ENCODE peak calls at places on chromosomes 3 and 15, in six cellular contexts. S is stomach, B is GM23338, J is DND-41, D is esophagus squamous epithelium, Q is OCI-LY7. V is an unnamed sample.

GRCh38 chr3:40847571-40847992 is 322.8 kb downstream of the ZNF621 start:
- DNase-seq in J (no peak), Q (no peak), B (peak), D (no peak), S (no peak), V (peak)

GRCh38 chr15:56460046-56460445 is 4.9 kb downstream of the MNS1 start:
- DNase-seq in D (no peak), S (no peak), B (no peak), Q (no peak), J (no peak), V (no peak)

GRCh38 chr15:31476866-31477265 is 150.2 kb downstream of the KLF13 start:
- DNase-seq in J (no peak), D (no peak), S (peak), B (no peak), Q (no peak), V (no peak)

GRCh38 chr15:98421419-98422085 is 226.8 kb upstream of the IGF1R start:
- DNase-seq in Q (peak), B (peak), D (no peak), J (peak), S (peak), V (peak)

GRCh38 chr15:51132384-51133139 is 37.9 kb upstream of the TNFAIP8L3 start:
- DNase-seq in B (peak), S (no peak), J (no peak), Q (peak), D (no peak), V (peak)

GRCh38 chr3:179037361-179037760 is 34.2 kb downstream of the ZMAT3 start:
- DNase-seq in J (peak), S (no peak), D (no peak), B (no peak), Q (no peak), V (peak)

GRCh38 chr15:71747128-71748083 is 62.9 kb upstream of the NR2E3 start:
- DNase-seq in D (no peak), J (no peak), S (no peak), B (no peak), Q (no peak), V (peak)

GRCh38 chr15:71386448-71387236 is 271.4 kb downstream of the THSD4 start:
- DNase-seq in D (no peak), J (no peak), B (peak), S (no peak), Q (peak), V (peak)

GRCh38 chr15:86611392-86612040 is 531.8 kb downstream of the AGBL1 start:
- DNase-seq in J (peak), Q (no peak), S (no peak), B (peak), D (no peak), V (peak)

GRCh38 chr3:177833392-177833791 is 636.1 kb upstream of the TBL1XR1 start:
- DNase-seq in J (no peak), D (no peak), Q (no peak), S (no peak), B (no peak), V (no peak)

GRCh38 chr15:51335538-51335961 is 2.8 kb downstream of the CYP19A1 start:
- DNase-seq in D (no peak), Q (no peak), S (no peak), J (no peak), B (no peak), V (no peak)

GRCh38 chr3:99256788-99257187 is 355.3 kb upstream of the DCBLD2 start:
- DNase-seq in S (no peak), B (peak), D (no peak), J (no peak), Q (no peak), V (no peak)

GRCh38 chr3:66158933-66159332 is 61.9 kb upstream of the SLC25A26 start:
- DNase-seq in B (no peak), J (no peak), Q (no peak), D (no peak), S (no peak), V (no peak)

GRCh38 chr15:99439524-99439835 is 126.3 kb upstream of the MEF2A start:
- DNase-seq in D (no peak), Q (no peak), S (peak), J (no peak), B (no peak), V (no peak)

GRCh38 chr15:52679232-52680040 is at the start of gene ATOSA:
- DNase-seq in Q (peak), D (peak), S (peak), B (peak), J (peak), V (peak)

GRCh38 chr15:52677593-52677992 is 1.6 kb downstream of the ATOSA start:
- DNase-seq in J (no peak), D (no peak), B (no peak), S (no peak), Q (no peak), V (no peak)

GRCh38 chr15:52680041-52680391 is 828 bp upstream of the ATOSA start:
- DNase-seq in D (no peak), B (no peak), J (no peak), S (no peak), Q (peak), V (peak)

GRCh38 chr15:52678468-52679231 is 538 bp downstream of the ATOSA start:
- DNase-seq in S (peak), B (peak), J (peak), D (peak), Q (peak), V (peak)

DNA sequence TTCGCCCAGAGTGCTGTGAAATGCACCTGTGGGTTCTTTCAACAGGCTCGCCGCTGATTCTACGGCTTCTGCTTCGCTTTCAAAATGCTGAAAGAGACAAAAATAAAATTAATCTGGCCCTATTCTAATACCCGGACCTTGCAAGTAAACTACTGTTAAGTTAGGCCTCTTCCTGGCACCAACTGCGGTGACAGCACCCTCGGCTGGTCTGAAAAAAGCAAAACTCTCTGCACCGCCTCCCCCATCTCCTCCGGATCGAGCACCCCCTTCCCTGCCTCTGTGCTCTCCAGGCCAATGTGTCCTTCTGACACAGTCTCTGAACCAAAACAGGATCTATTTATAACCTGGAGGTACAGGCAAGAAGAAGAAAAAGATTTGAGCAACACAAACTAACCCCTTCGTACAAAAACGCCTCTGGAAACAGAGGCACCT is 1.1 kb downstream of the ATOSA start:
- DNase-seq in J (peak), Q (peak), B (peak), D (no peak), S (peak), V (peak)
- TF ChIP-seq CTCF in J (peak), Q (peak), B (peak), D (no peak), S (no peak), V (peak)

GRCh38 chr15:39159833-39160232 is 421.0 kb upstream of the THBS1 start:
- DNase-seq in D (no peak), B (no peak), Q (no peak), S (no peak), J (no peak), V (no peak)
- H3K4me3 ChIP-seq in D (no peak), B (no peak), Q (no peak), S (no peak), J (no peak), V (no peak)

GRCh38 chr3:139564290-139564861 is 24.8 kb upstream of the RBP1 start:
- DNase-seq in B (peak), Q (no peak), D (no peak), S (no peak), J (no peak), V (no peak)
- TF ChIP-seq CTCF in B (peak), Q (peak), D (peak), S (no peak), J (peak), V (peak)

DNA sequence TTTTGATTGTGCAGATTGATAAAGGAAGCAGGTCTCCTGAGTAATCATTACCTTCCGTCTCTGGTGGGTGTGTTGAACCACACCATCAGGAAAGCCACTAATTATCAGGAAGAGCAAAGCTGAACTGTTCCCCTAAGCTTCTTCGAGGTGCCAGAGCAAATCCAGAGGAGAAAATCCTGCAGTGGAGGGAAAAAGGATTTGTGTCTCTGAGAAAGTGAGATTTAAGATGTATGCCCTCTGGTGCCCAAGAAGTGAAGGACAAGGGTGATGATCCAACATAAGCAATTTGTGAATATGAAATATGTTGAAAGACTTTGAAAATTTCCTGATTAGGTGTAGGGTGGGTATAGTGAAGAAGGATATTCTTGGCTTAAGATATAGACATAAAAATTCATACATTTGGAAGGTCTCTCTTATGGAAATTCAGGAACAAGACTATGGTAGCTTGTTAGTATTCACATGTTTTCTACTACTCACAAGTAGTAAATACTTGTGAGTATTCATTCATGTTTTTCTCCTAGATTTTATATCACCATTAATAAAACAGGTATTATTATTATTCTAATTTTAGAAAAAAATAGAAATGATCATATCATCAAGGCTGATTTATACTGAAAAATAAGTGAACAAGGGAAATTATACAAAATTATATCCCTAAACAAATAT is 34.8 kb downstream of the COMMD2 start:
- DNase-seq in Q (peak), D (no peak), J (peak), B (peak), S (peak), V (peak)
- H3K4me3 ChIP-seq in Q (no peak), D (peak), J (no peak), B (no peak), S (peak), V (no peak)

GRCh38 chr3:87307805-87308204 is 31.4 kb upstream of the POU1F1 start:
- DNase-seq in J (no peak), S (no peak), Q (no peak), B (peak), D (no peak), V (no peak)
- TF ChIP-seq CTCF in J (peak), S (no peak), Q (peak), B (peak), D (peak), V (peak)

DNA sequence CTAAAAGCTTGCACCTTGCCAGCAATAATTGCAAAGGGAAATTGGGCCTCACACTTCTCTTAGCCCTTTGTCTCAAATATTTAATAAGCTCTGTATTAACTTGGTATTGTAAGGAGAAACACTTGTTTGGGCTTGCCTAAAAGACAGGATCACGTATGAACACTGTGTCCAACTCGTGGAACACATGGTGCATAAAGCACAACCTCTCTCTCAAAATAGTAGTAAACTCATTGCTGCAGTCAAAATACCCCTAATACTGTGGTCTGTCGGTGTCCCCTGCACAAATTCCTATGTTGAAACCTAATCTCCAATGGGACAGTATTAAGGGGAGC is 400 bp upstream of the TMF1 start:
- DNase-seq in J (no peak), D (no peak), S (no peak), Q (no peak), B (no peak), V (no peak)
- H3K4me3 ChIP-seq in J (peak), D (peak), S (peak), Q (peak), B (peak), V (peak)

GRCh38 chr3:13500133-13500885 is 20.2 kb downstream of the HDAC11 start:
- DNase-seq in B (peak), D (no peak), J (no peak), S (no peak), Q (peak), V (no peak)
- TF ChIP-seq CTCF in B (peak), D (peak), J (peak), S (no peak), Q (peak), V (peak)

GRCh38 chr3:82568776-82569338 is 807.4 kb upstream of the GBE1 start:
- DNase-seq in Q (no peak), J (no peak), S (no peak), B (no peak), D (no peak), V (no peak)
- H3K4me3 ChIP-seq in Q (no peak), J (no peak), S (no peak), B (no peak), D (no peak), V (no peak)

GRCh38 chr3:11850003-11850402 is 3.3 kb upstream of the TAMM41 start:
- DNase-seq in Q (no peak), S (no peak), J (no peak), B (no peak), D (no peak), V (no peak)
- TF ChIP-seq CTCF in Q (no peak), S (no peak), J (peak), B (peak), D (no peak), V (no peak)

V was measured in astrocyte of the spinal cord.